ENCODE peak calls at places on chromosomes 7 and 10, in four cellular contexts. One of them, this sample, is unnamed.

GRCh38 chr10:121593676-121594075 is 4.6 kb downstream of the FGFR2 start:
- DNase-seq in H1: no peak
- DNase-seq in HepG2: no peak
- DNase-seq in K562: no peak
- DNase-seq in this sample: no peak

GRCh38 chr7:158255558-158255957 is 332.1 kb downstream of the PTPRN2 start:
- DNase-seq in H1: no peak
- DNase-seq in HepG2: no peak
- DNase-seq in K562: no peak
- DNase-seq in this sample: no peak

GRCh38 chr7:128705891-128706333 is 33.2 kb upstream of the CALU start:
- DNase-seq in H1: no peak
- DNase-seq in HepG2: no peak
- DNase-seq in K562: no peak
- DNase-seq in this sample: no peak

GRCh38 chr10:61992683-61993629 is 91.5 kb downstream of the ARID5B start:
- DNase-seq in H1: no peak
- DNase-seq in HepG2: no peak
- DNase-seq in K562: no peak
- DNase-seq in this sample: no peak

GRCh38 chr7:8214162-8214897 is 47.6 kb downstream of the ICA1 start:
- DNase-seq in H1: no peak
- DNase-seq in HepG2: no peak
- DNase-seq in K562: no peak
- DNase-seq in this sample: no peak

GRCh38 chr10:6399241-6399701 is 180.8 kb downstream of the PRKCQ start:
- DNase-seq in H1: no peak
- DNase-seq in HepG2: no peak
- DNase-seq in K562: no peak
- DNase-seq in this sample: no peak

GRCh38 chr7:95028683-95029082 is 121.3 kb downstream of the PPP1R9A start:
- DNase-seq in H1: no peak
- DNase-seq in HepG2: peak; percentile 92
- DNase-seq in K562: no peak
- DNase-seq in this sample: no peak

GRCh38 chr7:1882451-1882850 is 212.4 kb downstream of the ELFN1 start:
- DNase-seq in H1: no peak
- DNase-seq in HepG2: no peak
- DNase-seq in K562: peak; percentile 58
- DNase-seq in this sample: no peak

GRCh38 chr7:106111671-106112117 is 418 bp downstream of the SYPL1 start:
- DNase-seq in H1: no peak
- DNase-seq in HepG2: peak; percentile 10
- DNase-seq in K562: no peak
- DNase-seq in this sample: peak; percentile 26

GRCh38 chr10:677038-677437 is 12.4 kb downstream of the DIP2C start:
- DNase-seq in H1: no peak
- DNase-seq in HepG2: no peak
- DNase-seq in K562: no peak
- DNase-seq in this sample: no peak

GRCh38 chr10:34666008-34666700 is 148.9 kb downstream of the PARD3 start:
- DNase-seq in H1: no peak
- DNase-seq in HepG2: no peak
- DNase-seq in K562: peak; percentile 78
- DNase-seq in this sample: peak; percentile 77

GRCh38 chr10:84360634-84361365 is 32.4 kb downstream of the CCSER2 start:
- DNase-seq in H1: no peak
- DNase-seq in HepG2: no peak
- DNase-seq in K562: no peak
- DNase-seq in this sample: no peak

GRCh38 chr10:117950408-117950807 is 96.3 kb downstream of the RAB11FIP2 start:
- DNase-seq in H1: no peak
- DNase-seq in HepG2: no peak
- DNase-seq in K562: no peak
- DNase-seq in this sample: no peak

GRCh38 chr7:56091591-56091990 is 1.2 kb downstream of the PHKG1 start:
- DNase-seq in H1: no peak
- DNase-seq in HepG2: no peak
- DNase-seq in K562: no peak
- DNase-seq in this sample: no peak

GRCh38 chr7:73742753-73743641 is 4.4 kb upstream of the ABHD11 start:
- DNase-seq in H1: peak; percentile 92
- DNase-seq in HepG2: peak; percentile 85
- DNase-seq in K562: no peak
- DNase-seq in this sample: peak; percentile 96

GRCh38 chr10:101031128-101031795 is at the start of the genes PDZD7 and SFXN3:
- DNase-seq in H1: no peak
- DNase-seq in HepG2: peak; percentile 79
- DNase-seq in K562: peak; percentile 88
- DNase-seq in this sample: peak; percentile 94

GRCh38 chr10:48484911-48485310 is 120.0 kb downstream of the ARHGAP22 start:
- DNase-seq in H1: no peak
- DNase-seq in HepG2: peak; percentile 11
- DNase-seq in K562: no peak
- DNase-seq in this sample: no peak

GRCh38 chr10:127976286-127976685 is 69.4 kb downstream of the PTPRE start:
- DNase-seq in H1: no peak
- DNase-seq in HepG2: no peak
- DNase-seq in K562: no peak
- DNase-seq in this sample: no peak

GRCh38 chr7:103101543-103101942 is 26.6 kb downstream of the ARMC10 start:
- DNase-seq in H1: no peak
- DNase-seq in HepG2: no peak
- DNase-seq in K562: no peak
- DNase-seq in this sample: no peak

GRCh38 chr10:30502266-30503058 is 68.5 kb downstream of the MAP3K8 start:
- DNase-seq in H1: no peak
- DNase-seq in HepG2: no peak
- DNase-seq in K562: peak; percentile 87
- DNase-seq in this sample: no peak

GRCh38 chr7:6417408-6417807 is 30.3 kb downstream of the DAGLB start:
- DNase-seq in H1: no peak
- DNase-seq in HepG2: no peak
- DNase-seq in K562: no peak
- DNase-seq in this sample: no peak

GRCh38 chr7:133011746-133012145 is 70.1 kb downstream of the CHCHD3 start:
- DNase-seq in H1: no peak
- DNase-seq in HepG2: no peak
- DNase-seq in K562: no peak
- DNase-seq in this sample: no peak

GRCh38 chr7:64626083-64626469 is 39.9 kb upstream of the ZNF107 start:
- DNase-seq in H1: no peak
- DNase-seq in HepG2: no peak
- DNase-seq in K562: no peak
- DNase-seq in this sample: no peak

GRCh38 chr10:24132741-24133140 is 76.2 kb upstream of the KIAA1217 start:
- DNase-seq in H1: no peak
- DNase-seq in HepG2: no peak
- DNase-seq in K562: no peak
- DNase-seq in this sample: no peak

GRCh38 chr7:23802720-23803397 is 92.8 kb downstream of the STK31 start:
- DNase-seq in H1: no peak
- DNase-seq in HepG2: no peak
- DNase-seq in K562: no peak
- DNase-seq in this sample: no peak

GRCh38 chr7:92880212-92881090 is 44.1 kb upstream of the CDK6 start:
- DNase-seq in H1: peak; percentile 27
- DNase-seq in HepG2: peak; percentile 62
- DNase-seq in K562: peak; percentile 66
- DNase-seq in this sample: peak; percentile 4

GRCh38 chr10:110458583-110458920 is 39.2 kb upstream of the DUSP5 start:
- DNase-seq in H1: no peak
- DNase-seq in HepG2: no peak
- DNase-seq in K562: no peak
- DNase-seq in this sample: no peak

GRCh38 chr7:158431941-158432347 is 155.7 kb downstream of the PTPRN2 start:
- DNase-seq in H1: no peak
- DNase-seq in HepG2: peak; percentile 28
- DNase-seq in K562: peak; percentile 42
- DNase-seq in this sample: peak; percentile 54

GRCh38 chr10:26621889-26622681 is 75.4 kb upstream of the PDSS1 start:
- DNase-seq in H1: no peak
- DNase-seq in HepG2: no peak
- DNase-seq in K562: peak; percentile 14
- DNase-seq in this sample: no peak

DNA sequence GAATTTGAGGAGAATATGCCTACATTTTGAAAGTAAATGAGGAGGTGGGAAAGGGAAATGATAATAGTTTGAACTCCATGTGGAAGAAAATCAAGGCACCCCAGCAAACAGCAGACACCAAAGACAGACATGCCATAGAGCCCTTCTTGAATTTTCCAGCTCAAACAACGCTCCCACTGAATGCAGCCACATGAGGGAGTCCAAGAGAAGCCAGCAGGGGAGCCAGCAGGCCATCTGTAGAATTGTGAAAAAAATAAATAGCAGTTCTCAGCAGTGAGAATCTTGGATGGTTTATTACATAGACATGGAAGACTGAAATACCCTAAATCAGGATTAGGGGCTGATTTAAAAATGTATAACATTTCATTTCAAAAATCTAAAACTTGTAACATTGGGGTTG is 1567.3 kb upstream of the LRRTM3 start:
- DNase-seq in H1: no peak
- DNase-seq in HepG2: peak; percentile 13
- DNase-seq in K562: no peak
- DNase-seq in this sample: peak; percentile 15
- TF ChIP-seq FOSL1 in H1: no peak
- TF ChIP-seq FOSL1 in HepG2: no peak
- TF ChIP-seq FOSL1 in K562: no peak
- TF ChIP-seq FOSL1 in this sample: no peak

GRCh38 chr7:87223666-87224065 is 4.1 kb upstream of the TMEM243 start:
- DNase-seq in H1: no peak
- DNase-seq in HepG2: no peak
- DNase-seq in K562: no peak
- DNase-seq in this sample: no peak
- TF ChIP-seq FOSL1 in H1: no peak
- TF ChIP-seq FOSL1 in HepG2: no peak
- TF ChIP-seq FOSL1 in K562: no peak
- TF ChIP-seq FOSL1 in this sample: no peak

GRCh38 chr7:37728747-37729146 is 45.2 kb downstream of the GPR141 start:
- DNase-seq in H1: no peak
- DNase-seq in HepG2: no peak
- DNase-seq in K562: no peak
- DNase-seq in this sample: no peak
- TF ChIP-seq FOSL1 in H1: no peak
- TF ChIP-seq FOSL1 in HepG2: no peak
- TF ChIP-seq FOSL1 in K562: no peak
- TF ChIP-seq FOSL1 in this sample: no peak

GRCh38 chr7:107446531-107446930 is 23.3 kb upstream of the GPR22 start:
- DNase-seq in H1: no peak
- DNase-seq in HepG2: no peak
- DNase-seq in K562: no peak
- DNase-seq in this sample: no peak
- TF ChIP-seq FOSL1 in H1: no peak
- TF ChIP-seq FOSL1 in HepG2: no peak
- TF ChIP-seq FOSL1 in K562: no peak
- TF ChIP-seq FOSL1 in this sample: no peak

DNA sequence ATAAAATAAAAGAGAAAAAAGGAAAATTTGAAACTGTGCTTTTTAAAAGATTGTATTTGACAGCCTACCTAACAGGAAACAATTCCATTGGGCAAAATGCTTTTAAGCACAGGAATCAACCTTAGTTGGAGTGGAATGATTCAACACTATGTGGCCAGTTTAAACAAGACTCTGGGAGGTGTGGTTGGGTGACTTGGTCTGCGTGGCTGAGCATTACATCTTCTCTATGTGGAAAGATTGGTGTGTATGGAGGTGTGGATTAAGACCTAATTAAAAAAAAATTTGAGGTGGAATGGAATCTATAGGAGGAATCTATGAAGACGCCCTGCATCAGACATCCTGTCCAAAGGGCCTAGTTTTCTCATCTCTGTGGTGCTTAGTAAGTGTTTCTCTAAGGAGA is 140.8 kb downstream of the TYW1 start:
- DNase-seq in H1: no peak
- DNase-seq in HepG2: no peak
- DNase-seq in K562: no peak
- DNase-seq in this sample: no peak
- TF ChIP-seq FOSL1 in H1: no peak
- TF ChIP-seq FOSL1 in HepG2: no peak
- TF ChIP-seq FOSL1 in K562: no peak
- TF ChIP-seq FOSL1 in this sample: no peak

DNA sequence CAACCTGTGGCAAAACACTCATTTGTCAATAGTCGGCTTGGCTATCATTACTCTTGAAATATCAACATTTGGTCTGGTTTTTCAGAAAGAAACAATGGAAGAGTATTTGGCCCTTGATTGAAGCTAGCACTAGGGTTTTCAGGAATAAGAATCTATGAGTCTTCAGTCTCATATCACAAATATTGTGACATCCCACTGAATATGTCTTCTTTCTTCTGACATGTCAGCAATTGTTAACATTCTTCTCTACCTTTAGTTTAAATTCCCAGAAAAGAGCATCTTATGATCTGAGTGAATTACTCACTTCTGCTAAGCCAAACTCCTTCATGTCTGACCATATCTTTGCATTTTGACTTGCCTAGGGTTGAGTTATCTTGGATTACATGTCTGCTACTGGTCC is 435.2 kb upstream of the SEMA3D start:
- DNase-seq in H1: no peak
- DNase-seq in HepG2: no peak
- DNase-seq in K562: no peak
- DNase-seq in this sample: no peak
- TF ChIP-seq FOSL1 in H1: no peak
- TF ChIP-seq FOSL1 in HepG2: no peak
- TF ChIP-seq FOSL1 in K562: no peak
- TF ChIP-seq FOSL1 in this sample: no peak

GRCh38 chr10:63631971-63632370 is 110.8 kb downstream of the REEP3 start:
- DNase-seq in H1: no peak
- DNase-seq in HepG2: no peak
- DNase-seq in K562: no peak
- DNase-seq in this sample: no peak

GRCh38 chr10:63634488-63635090 is 113.4 kb downstream of the REEP3 start:
- DNase-seq in H1: no peak
- DNase-seq in HepG2: no peak
- DNase-seq in K562: no peak
- DNase-seq in this sample: no peak

GRCh38 chr10:63636812-63637211 is 115.6 kb downstream of the REEP3 start:
- DNase-seq in H1: no peak
- DNase-seq in HepG2: no peak
- DNase-seq in K562: no peak
- DNase-seq in this sample: no peak

GRCh38 chr10:63630928-63631685 is 109.9 kb downstream of the REEP3 start:
- DNase-seq in H1: no peak
- DNase-seq in HepG2: no peak
- DNase-seq in K562: no peak
- DNase-seq in this sample: no peak

GRCh38 chr10:63633677-63634487 is 112.7 kb downstream of the REEP3 start:
- DNase-seq in H1: no peak
- DNase-seq in HepG2: peak; percentile 42
- DNase-seq in K562: peak; percentile 75
- DNase-seq in this sample: peak; percentile 57
- TF ChIP-seq FOSL1 in H1: no peak
- TF ChIP-seq FOSL1 in HepG2: no peak
- TF ChIP-seq FOSL1 in K562: no peak
- TF ChIP-seq FOSL1 in this sample: no peak

This sample was measured in HCT116.